ENCODE peak calls at places on chromosomes 13 and 19, in four cellular contexts. One of them, this sample, is unnamed. For H3K9me3, the result is how much of the 10 kb centered on the place peaks cover.

GRCh38 chr19:7333198-7334118 is 15.3 kb upstream of the ARHGEF18 start:
- DNase-seq in heart right ventricle: no peak
- DNase-seq in CD4-positive, alpha-beta T cell: no peak
- DNase-seq in tibial nerve: no peak
- DNase-seq in this sample: peak

GRCh38 chr13:48533986-48534600 is 1.2 kb upstream of the RCBTB2 start:
- DNase-seq in CD4-positive, alpha-beta T cell: no peak
- DNase-seq in tibial nerve: no peak
- DNase-seq in heart right ventricle: no peak
- DNase-seq in this sample: no peak

GRCh38 chr13:102452831-102453230 is 51.0 kb upstream of the FGF14 start:
- DNase-seq in CD4-positive, alpha-beta T cell: no peak
- DNase-seq in tibial nerve: no peak
- DNase-seq in heart right ventricle: no peak
- DNase-seq in this sample: no peak

GRCh38 chr13:110062077-110062776 is 244.7 kb downstream of the COL4A1 start:
- DNase-seq in heart right ventricle: peak
- DNase-seq in tibial nerve: no peak
- DNase-seq in CD4-positive, alpha-beta T cell: no peak
- DNase-seq in this sample: no peak

GRCh38 chr19:17264641-17264979 is at the start of gene USHBP1:
- DNase-seq in heart right ventricle: peak
- DNase-seq in tibial nerve: no peak
- DNase-seq in CD4-positive, alpha-beta T cell: no peak
- DNase-seq in this sample: no peak

GRCh38 chr13:106524108-106524507 is 11.4 kb downstream of the EFNB2 start:
- DNase-seq in CD4-positive, alpha-beta T cell: no peak
- DNase-seq in heart right ventricle: no peak
- DNase-seq in tibial nerve: no peak
- DNase-seq in this sample: no peak

GRCh38 chr19:2798733-2799132 is 13.4 kb downstream of the THOP1 start:
- DNase-seq in CD4-positive, alpha-beta T cell: no peak
- DNase-seq in tibial nerve: no peak
- DNase-seq in heart right ventricle: peak
- DNase-seq in this sample: no peak

GRCh38 chr13:26540319-26540718 is 17.2 kb upstream of the WASF3 start:
- DNase-seq in heart right ventricle: peak
- DNase-seq in tibial nerve: no peak
- DNase-seq in CD4-positive, alpha-beta T cell: no peak
- DNase-seq in this sample: no peak

GRCh38 chr13:100315522-100315921 is 226.6 kb downstream of the PCCA start:
- DNase-seq in tibial nerve: no peak
- DNase-seq in heart right ventricle: no peak
- DNase-seq in CD4-positive, alpha-beta T cell: no peak
- DNase-seq in this sample: no peak

GRCh38 chr19:17719730-17720486 is 628 bp downstream of the MAP1S start:
- DNase-seq in tibial nerve: no peak
- DNase-seq in CD4-positive, alpha-beta T cell: peak
- DNase-seq in heart right ventricle: peak
- DNase-seq in this sample: no peak

GRCh38 chr19:54644056-54644455 is 13.8 kb downstream of the LILRB1 start:
- DNase-seq in heart right ventricle: no peak
- DNase-seq in tibial nerve: no peak
- DNase-seq in CD4-positive, alpha-beta T cell: no peak
- DNase-seq in this sample: no peak
- H3K9me3 ChIP-seq in heart right ventricle: under half
- H3K9me3 ChIP-seq in tibial nerve: under half
- H3K9me3 ChIP-seq in CD4-positive, alpha-beta T cell: under half
- H3K9me3 ChIP-seq in this sample: under half

GRCh38 chr19:56383826-56384605 is 9.3 kb downstream of the ZNF582 start:
- DNase-seq in tibial nerve: no peak
- DNase-seq in heart right ventricle: no peak
- DNase-seq in CD4-positive, alpha-beta T cell: no peak
- DNase-seq in this sample: no peak
- H3K9me3 ChIP-seq in tibial nerve: under half
- H3K9me3 ChIP-seq in heart right ventricle: under half
- H3K9me3 ChIP-seq in CD4-positive, alpha-beta T cell: half or more
- H3K9me3 ChIP-seq in this sample: under half

GRCh38 chr13:19052180-19052579 is 129.4 kb downstream of the TUBA3C start:
- DNase-seq in heart right ventricle: no peak
- DNase-seq in CD4-positive, alpha-beta T cell: no peak
- DNase-seq in tibial nerve: no peak
- DNase-seq in this sample: no peak
- H3K9me3 ChIP-seq in heart right ventricle: under half
- H3K9me3 ChIP-seq in CD4-positive, alpha-beta T cell: under half
- H3K9me3 ChIP-seq in tibial nerve: under half
- H3K9me3 ChIP-seq in this sample: under half

DNA sequence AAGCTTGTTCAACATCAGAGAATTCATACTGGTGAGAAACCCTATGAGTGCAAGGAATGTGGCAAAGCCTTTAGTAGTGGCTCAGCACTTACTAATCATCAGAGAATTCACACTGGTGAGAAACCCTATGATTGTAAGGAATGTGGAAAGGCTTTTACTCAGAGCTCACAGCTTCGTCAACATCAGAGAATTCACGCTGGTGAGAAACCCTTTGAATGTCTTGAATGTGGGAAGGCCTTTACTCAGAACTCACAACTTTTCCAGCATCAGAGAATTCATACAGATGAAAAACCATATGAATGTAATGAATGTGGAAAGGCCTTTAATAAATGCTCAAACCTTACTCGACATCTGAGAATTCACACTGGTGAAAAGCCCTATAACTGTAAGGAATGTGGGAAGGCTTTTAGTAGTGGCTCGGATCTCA is 25.2 kb downstream of the ZNF383 start:
- DNase-seq in CD4-positive, alpha-beta T cell: no peak
- DNase-seq in tibial nerve: no peak
- DNase-seq in heart right ventricle: no peak
- DNase-seq in this sample: no peak
- H3K9me3 ChIP-seq in CD4-positive, alpha-beta T cell: half or more
- H3K9me3 ChIP-seq in tibial nerve: under half
- H3K9me3 ChIP-seq in heart right ventricle: half or more
- H3K9me3 ChIP-seq in this sample: under half

DNA sequence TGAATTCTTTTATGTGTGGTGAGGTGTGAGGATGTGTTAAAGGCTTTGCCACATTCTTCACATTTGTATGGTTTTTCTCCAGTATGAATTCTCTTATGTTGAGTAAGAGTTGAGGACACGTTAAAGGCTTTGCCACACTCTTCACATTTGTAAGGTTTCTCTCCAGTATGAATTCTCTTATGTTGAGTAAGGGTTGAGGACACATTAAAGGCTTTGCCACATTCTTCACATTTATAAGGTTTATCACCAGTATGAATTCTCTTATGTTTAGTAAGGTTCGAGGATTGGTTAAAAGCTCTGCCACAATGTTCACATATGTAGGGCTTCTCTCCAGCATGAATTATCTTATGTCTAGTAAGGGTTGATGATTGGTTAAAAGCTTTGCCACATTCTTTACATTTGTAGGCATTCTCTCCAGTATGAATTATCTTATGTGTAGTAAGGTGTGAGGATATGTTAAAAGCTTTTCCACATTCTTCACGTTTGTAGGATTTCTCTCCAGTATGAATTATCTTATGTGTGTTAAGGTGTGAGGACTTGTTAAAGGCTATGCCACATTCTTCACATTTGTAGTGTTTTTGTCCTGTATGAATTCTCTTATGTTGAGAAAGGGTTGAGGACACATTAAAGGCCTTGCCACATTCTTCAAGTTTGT is 27.1 kb downstream of the ZNF724 start:
- DNase-seq in heart right ventricle: no peak
- DNase-seq in CD4-positive, alpha-beta T cell: no peak
- DNase-seq in tibial nerve: no peak
- DNase-seq in this sample: no peak
- H3K9me3 ChIP-seq in heart right ventricle: half or more
- H3K9me3 ChIP-seq in CD4-positive, alpha-beta T cell: half or more
- H3K9me3 ChIP-seq in tibial nerve: under half
- H3K9me3 ChIP-seq in this sample: under half

GRCh38 chr19:31957711-31958110 is 387.7 kb upstream of the ZNF507 start:
- DNase-seq in tibial nerve: no peak
- DNase-seq in CD4-positive, alpha-beta T cell: no peak
- DNase-seq in heart right ventricle: no peak
- DNase-seq in this sample: no peak
- H3K9me3 ChIP-seq in tibial nerve: under half
- H3K9me3 ChIP-seq in CD4-positive, alpha-beta T cell: under half
- H3K9me3 ChIP-seq in heart right ventricle: under half
- H3K9me3 ChIP-seq in this sample: under half

GRCh38 chr19:54608792-54609191 is 15.4 kb downstream of the LILRA1 start:
- DNase-seq in CD4-positive, alpha-beta T cell: no peak
- DNase-seq in tibial nerve: no peak
- DNase-seq in heart right ventricle: no peak
- DNase-seq in this sample: no peak

GRCh38 chr19:54607782-54608150 is 14.3 kb downstream of the LILRA1 start:
- DNase-seq in heart right ventricle: no peak
- DNase-seq in tibial nerve: no peak
- DNase-seq in CD4-positive, alpha-beta T cell: no peak
- DNase-seq in this sample: no peak

GRCh38 chr19:54609356-54609791 is 15.9 kb downstream of the LILRA1 start:
- DNase-seq in tibial nerve: no peak
- DNase-seq in heart right ventricle: no peak
- DNase-seq in CD4-positive, alpha-beta T cell: no peak
- DNase-seq in this sample: no peak

GRCh38 chr19:54606891-54607781 is 13.7 kb downstream of the LILRA1 start:
- DNase-seq in heart right ventricle: no peak
- DNase-seq in CD4-positive, alpha-beta T cell: no peak
- DNase-seq in tibial nerve: no peak
- DNase-seq in this sample: no peak

GRCh38 chr19:54608205-54608604 is 14.8 kb downstream of the LILRA1 start:
- DNase-seq in CD4-positive, alpha-beta T cell: no peak
- DNase-seq in heart right ventricle: no peak
- DNase-seq in tibial nerve: no peak
- DNase-seq in this sample: no peak
- H3K9me3 ChIP-seq in CD4-positive, alpha-beta T cell: under half
- H3K9me3 ChIP-seq in heart right ventricle: under half
- H3K9me3 ChIP-seq in tibial nerve: under half
- H3K9me3 ChIP-seq in this sample: under half

DNA sequence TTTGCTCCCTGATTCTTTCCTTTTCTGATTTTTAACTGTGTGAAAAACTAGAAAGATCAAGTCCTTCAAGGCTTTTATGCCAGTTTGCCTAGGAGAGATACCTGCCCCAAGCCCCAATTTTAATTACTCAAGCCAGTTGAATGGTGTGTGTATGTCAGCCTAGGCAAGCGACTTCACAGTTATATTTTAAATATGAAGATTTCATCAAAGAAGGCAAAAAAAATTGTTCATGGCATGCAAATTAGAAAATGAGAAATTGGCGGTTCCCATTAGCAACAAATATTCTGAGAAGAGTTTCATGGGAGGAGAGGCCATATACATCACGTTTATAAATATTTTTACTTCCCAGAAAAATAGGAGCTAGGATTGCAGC is 167.6 kb downstream of the SLC7A1 start:
- DNase-seq in CD4-positive, alpha-beta T cell: no peak
- DNase-seq in heart right ventricle: no peak
- DNase-seq in tibial nerve: no peak
- DNase-seq in this sample: no peak
- H3K9me3 ChIP-seq in CD4-positive, alpha-beta T cell: under half
- H3K9me3 ChIP-seq in heart right ventricle: under half
- H3K9me3 ChIP-seq in tibial nerve: under half
- H3K9me3 ChIP-seq in this sample: under half

This sample was measured in aorta.